ENCODE peak calls at places on chromosomes 13 and 19, in ten cellular contexts. G is AG09319, K is fibroblast of pulmonary artery, H is mesothelial cell of epicardium, Z is progenitor cell of endocrine pancreas, N is fibroblast of mammary gland, A is cardiac fibroblast, U is astrocyte of the cerebellum, Q is neural crest cell, D is NB4. L is an unnamed sample.

GRCh38 chr19:18013621-18014111 is 5.7 kb downstream of the ARRDC2 start:
- DNase-seq in A (no peak), N (no peak), H (no peak), Q (peak; percentile 33), K (no peak), Z (no peak), G (no peak), U (no peak), D (no peak), L (no peak)

GRCh38 chr19:2164020-2164988 is 571 bp downstream of the DOT1L start:
- DNase-seq in Z (peak; percentile 37), D (no peak), Q (peak; percentile 28), A (peak; percentile 23), G (no peak), N (no peak), K (no peak), H (peak; percentile 58), U (no peak), L (no peak)

GRCh38 chr19:51681286-51681956 is 11.7 kb upstream of the SPACA6 start:
- DNase-seq in H (no peak), N (no peak), A (peak; percentile 42), Z (no peak), K (no peak), G (no peak), Q (no peak), U (no peak), D (no peak), L (no peak)

GRCh38 chr19:31319465-31319864 is 29.8 kb downstream of the TSHZ3 start:
- DNase-seq in A (no peak), G (no peak), K (no peak), U (no peak), Z (no peak), D (no peak), N (no peak), Q (no peak), H (no peak), L (no peak)

GRCh38 chr13:93298741-93299140 is 72.1 kb downstream of the GPC6 start:
- DNase-seq in N (peak; percentile 60), D (no peak), H (no peak), G (no peak), Q (no peak), A (no peak), U (no peak), K (no peak), Z (no peak), L (no peak)

GRCh38 chr19:50231821-50232220 is 28.4 kb downstream of the MYH14 start:
- DNase-seq in G (no peak), Z (no peak), U (no peak), H (no peak), N (no peak), D (no peak), Q (no peak), K (no peak), A (no peak), L (no peak)

GRCh38 chr19:10514211-10515145 is 2.8 kb downstream of the S1PR5 start:
- DNase-seq in Q (no peak), G (no peak), D (no peak), A (no peak), U (no peak), K (no peak), N (no peak), Z (no peak), H (no peak), L (peak; percentile 23)

GRCh38 chr13:46614582-46614981 is 61.6 kb downstream of the LRCH1 start:
- DNase-seq in G (no peak), N (peak; percentile 91), H (no peak), A (peak; percentile 93), D (no peak), Q (no peak), Z (no peak), U (peak; percentile 53), K (peak; percentile 95), L (no peak)

DNA sequence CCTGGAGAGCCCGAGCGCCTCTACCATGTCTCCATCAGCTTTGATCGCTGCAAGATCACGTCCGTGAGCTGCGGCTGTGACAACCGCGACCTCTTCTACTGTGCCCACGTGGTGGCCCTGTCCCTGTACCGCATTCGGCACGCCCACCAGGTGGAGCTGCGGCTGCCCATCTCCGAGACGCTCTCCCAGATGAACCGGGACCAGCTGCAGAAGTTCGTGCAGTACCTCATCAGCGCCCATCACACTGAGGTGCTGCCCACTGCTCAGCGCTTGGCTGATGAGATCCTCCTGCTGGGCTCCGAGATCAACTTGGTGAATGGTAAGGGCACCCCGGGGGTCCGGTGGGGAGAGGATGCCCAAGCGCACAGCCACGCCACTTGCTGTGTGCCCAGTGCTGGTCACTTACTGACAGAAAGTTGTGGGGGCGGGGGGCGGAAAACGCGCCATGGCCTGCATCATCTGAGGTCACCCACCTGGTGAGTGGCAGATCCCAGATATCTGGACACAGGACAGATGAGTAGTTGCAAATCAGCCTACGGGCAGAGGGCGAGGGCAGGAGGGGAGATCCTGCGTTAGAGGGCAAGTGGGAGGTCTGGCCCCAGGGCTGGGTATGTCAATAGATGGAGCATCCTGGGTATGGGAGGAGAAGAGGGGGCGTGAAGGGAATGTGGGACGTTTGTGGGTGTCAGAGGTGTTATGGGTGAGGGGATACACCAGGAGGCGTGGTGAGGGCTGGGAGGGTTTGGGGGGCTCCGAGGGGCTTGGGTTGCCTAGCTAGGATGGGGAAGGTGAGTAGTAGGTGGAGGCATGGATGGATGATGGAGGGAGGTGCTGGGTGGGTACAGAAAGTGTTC is 9.8 kb downstream of the ZSWIM4 start:
- DNase-seq in K (no peak), D (no peak), G (no peak), N (no peak), H (no peak), A (no peak), Q (no peak), U (no peak), Z (no peak), L (no peak)
- TF ChIP-seq CTCF in K (peak; percentile 16), D (peak; percentile 17), G (peak; percentile 11), N (no peak), H (no peak), A (peak; percentile 17), Q (peak; percentile 44), U (peak; percentile 22), Z (peak; percentile 49), L (no peak)

DNA sequence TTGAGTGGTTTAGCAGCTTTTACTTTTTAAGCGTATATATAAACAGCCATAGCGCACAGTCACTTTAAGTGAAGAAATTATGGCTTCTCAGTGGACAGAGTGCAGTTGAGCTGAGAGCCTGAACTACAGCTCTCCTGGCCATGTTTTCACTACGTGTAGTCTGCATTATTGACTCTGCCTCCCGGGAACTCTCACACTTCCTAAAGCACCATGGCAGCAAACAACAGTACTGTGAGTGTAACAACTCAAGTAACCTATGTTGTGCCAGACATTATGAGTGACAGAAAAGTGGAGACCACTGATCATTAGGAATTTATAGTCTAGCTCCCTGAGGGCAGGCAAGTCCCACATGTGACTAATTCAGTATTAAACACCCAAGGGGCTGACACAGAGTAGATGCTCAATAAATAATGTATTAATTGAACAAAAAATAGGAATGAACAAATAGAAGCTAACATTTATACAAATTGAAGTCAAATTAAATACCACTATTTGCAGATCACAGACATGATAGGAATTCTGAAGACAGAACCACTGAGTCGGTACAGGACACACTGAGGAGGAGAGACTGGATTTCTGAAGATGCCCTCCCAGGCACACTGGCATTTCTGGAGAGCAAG is 19.7 kb downstream of the EFNB2 start:
- DNase-seq in Z (no peak), G (no peak), Q (no peak), A (no peak), K (no peak), U (no peak), D (no peak), N (no peak), H (no peak), L (no peak)
- TF ChIP-seq CTCF in Z (no peak), G (no peak), Q (no peak), A (no peak), K (no peak), U (no peak), D (no peak), N (no peak), H (no peak), L (no peak)

GRCh38 chr19:48279747-48280146 is 9.9 kb downstream of the ZNF114 start:
- DNase-seq in Q (no peak), H (no peak), U (no peak), K (no peak), D (no peak), A (no peak), G (no peak), Z (no peak), N (no peak), L (no peak)

GRCh38 chr19:48283908-48284307 is 14.0 kb downstream of the ZNF114 start:
- DNase-seq in G (no peak), Z (no peak), H (no peak), N (peak; percentile 67), K (peak; percentile 90), Q (no peak), A (peak; percentile 94), U (no peak), D (no peak), L (no peak)

GRCh38 chr19:48287748-48288147 is 17.9 kb downstream of the ZNF114 start:
- DNase-seq in K (no peak), Z (no peak), Q (no peak), G (no peak), A (no peak), U (no peak), N (no peak), H (no peak), D (no peak), L (no peak)

GRCh38 chr19:48290341-48290922 is 20.6 kb downstream of the ZNF114 start:
- DNase-seq in K (peak; percentile 29), A (peak; percentile 25), H (no peak), Q (peak; percentile 42), N (peak; percentile 47), U (no peak), Z (no peak), D (no peak), G (no peak), L (no peak)

DNA sequence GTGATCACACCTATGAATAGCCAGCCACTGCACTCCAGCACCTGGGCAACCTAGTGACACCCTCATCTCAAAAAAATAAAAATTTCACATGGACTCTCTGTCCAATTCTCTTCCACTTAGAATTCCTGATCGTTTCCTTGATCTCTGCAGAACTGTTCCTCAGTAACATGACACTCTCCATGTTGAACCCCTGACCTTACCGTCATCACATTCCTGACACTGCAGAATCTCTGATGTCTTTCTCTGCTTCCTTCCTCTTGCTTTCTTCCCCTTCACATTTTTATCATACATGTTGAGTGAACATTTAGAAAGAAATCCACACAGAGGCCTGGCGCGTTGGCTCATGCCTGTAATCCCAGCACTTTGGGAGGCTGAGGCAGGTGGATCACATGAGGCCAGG is 15.0 kb downstream of the ZNF114 start:
- DNase-seq in G (no peak), A (no peak), H (no peak), N (no peak), Z (no peak), Q (no peak), K (no peak), U (no peak), D (no peak), L (no peak)
- TF ChIP-seq CTCF in G (no peak), A (no peak), H (no peak), N (no peak), Z (no peak), Q (no peak), K (no peak), U (no peak), D (no peak), L (no peak)

DNA sequence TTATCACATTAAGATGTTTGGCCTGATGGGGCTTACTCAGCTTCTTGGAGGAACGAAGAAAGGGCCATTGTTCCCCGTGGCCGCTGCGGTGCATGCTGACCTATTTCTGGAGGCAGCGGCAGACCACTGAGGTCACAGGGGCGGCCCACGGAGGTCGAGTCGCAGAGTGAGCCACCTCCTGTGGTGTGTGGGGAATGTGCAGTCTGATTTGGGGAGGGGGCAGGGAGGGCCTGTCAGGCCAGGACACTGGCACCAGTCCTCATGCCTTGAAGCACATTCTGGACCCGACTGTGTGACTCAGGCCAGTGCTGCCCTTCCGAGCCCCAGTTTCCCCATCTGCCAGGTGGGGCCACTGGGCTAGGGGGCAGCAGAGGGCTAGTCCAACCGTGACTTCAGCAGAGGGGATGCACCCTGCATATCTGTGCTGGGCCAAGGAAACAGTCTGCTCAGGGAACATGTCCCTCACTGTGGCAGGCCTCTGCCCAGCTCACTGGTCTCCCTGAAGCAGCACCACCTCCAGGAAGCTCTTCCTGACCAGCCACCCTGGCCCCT is 6.3 kb downstream of the SLC7A10 start:
- DNase-seq in K (no peak), G (no peak), N (no peak), U (peak; percentile 57), Z (no peak), D (peak; percentile 34), A (peak; percentile 4), H (no peak), Q (peak; percentile 52), L (no peak)
- TF ChIP-seq CTCF in K (peak; percentile 26), G (peak; percentile 12), N (peak; percentile 10), U (peak; percentile 50), Z (peak; percentile 29), D (peak; percentile 24), A (no peak), H (no peak), Q (peak; percentile 37), L (no peak)

L was measured in activated B cell treated with CpG ODN at 0.5 μM for 24 hours.